ENCODE peak calls at places on chromosomes 13 and 19, in nine cellular contexts. R, G, M, B, P, L, U, D and X are unnamed samples.

GRCh38 chr19:15396436-15396835 is 16.8 kb upstream of the AKAP8 start:
- DNase-seq in P (no peak), M (no peak), D (no peak), L (no peak), U (no peak), G (no peak), R (no peak), B (no peak), X (no peak)

GRCh38 chr19:55385749-55386514 is at the start of gene RPL28:
- DNase-seq in L (peak; percentile 99), R (peak; percentile 99), M (peak; percentile 98), P (peak; percentile 97), G (peak; percentile 98), D (peak; percentile 100), U (peak; percentile 98), B (peak; percentile 86), X (peak; percentile 99)

GRCh38 chr13:42650470-42650869 is 76.5 kb downstream of the TNFSF11 start:
- DNase-seq in U (no peak), R (no peak), P (no peak), B (no peak), M (no peak), L (no peak), G (no peak), D (no peak), X (no peak)

GRCh38 chr19:5349041-5349440 is 8.4 kb upstream of the PTPRS start:
- DNase-seq in P (no peak), L (no peak), R (peak; percentile 57), G (no peak), U (no peak), D (no peak), M (no peak), B (no peak), X (no peak)

GRCh38 chr19:34828156-34828555 is 55.1 kb upstream of the ZNF599 start:
- DNase-seq in M (no peak), P (no peak), L (no peak), D (no peak), G (no peak), R (no peak), U (no peak), B (no peak), X (no peak)

GRCh38 chr13:48221301-48222190 is 11.5 kb upstream of the ITM2B start:
- DNase-seq in P (no peak), R (no peak), U (no peak), B (no peak), M (no peak), L (peak; percentile 44), D (no peak), G (no peak), X (no peak)

GRCh38 chr13:30847697-30848307 is 58.3 kb upstream of the MEDAG start:
- DNase-seq in D (peak; percentile 42), L (peak; percentile 100), P (no peak), U (no peak), R (no peak), G (no peak), B (peak; percentile 99), M (peak; percentile 72), X (no peak)

GRCh38 chr19:12847159-12848139 is 9.1 kb downstream of the MAST1 start:
- DNase-seq in R (peak; percentile 92), M (peak; percentile 85), B (peak; percentile 17), D (peak; percentile 87), P (peak; percentile 83), U (peak; percentile 83), G (peak; percentile 98), L (peak; percentile 80), X (peak; percentile 96)

GRCh38 chr19:3500429-3501101 is at the start of gene DOHH:
- DNase-seq in L (peak; percentile 98), D (peak; percentile 96), G (peak; percentile 85), B (peak; percentile 84), U (peak; percentile 96), P (peak; percentile 95), R (peak; percentile 96), M (peak; percentile 96), X (peak; percentile 98)

GRCh38 chr19:33863436-33863835 is 66.8 kb downstream of the KCTD15 start:
- DNase-seq in M (no peak), B (no peak), L (no peak), G (no peak), P (no peak), R (no peak), U (no peak), D (no peak), X (no peak)

GRCh38 chr13:98557934-98558630 is 18.8 kb downstream of the STK24 start:
- DNase-seq in M (no peak), R (no peak), U (no peak), L (peak; percentile 36), G (no peak), D (no peak), P (no peak), B (no peak), X (no peak)

GRCh38 chr19:40659566-40659965 is 30.9 kb downstream of the NUMBL start:
- DNase-seq in P (no peak), G (no peak), M (no peak), D (no peak), R (no peak), L (no peak), U (no peak), B (no peak), X (no peak)

GRCh38 chr19:40666803-40667438 is 23.5 kb downstream of the NUMBL start:
- DNase-seq in M (no peak), L (no peak), D (no peak), R (no peak), B (no peak), P (peak; percentile 11), U (no peak), G (no peak), X (no peak)

GRCh38 chr19:40661616-40662015 is 28.8 kb downstream of the NUMBL start:
- DNase-seq in P (no peak), D (no peak), G (no peak), L (no peak), M (no peak), B (no peak), R (no peak), U (no peak), X (no peak)

GRCh38 chr19:40663712-40664692 is 26.4 kb downstream of the NUMBL start:
- DNase-seq in B (no peak), U (no peak), L (no peak), P (peak; percentile 17), R (no peak), M (peak; percentile 66), G (no peak), D (peak; percentile 68), X (no peak)

DNA sequence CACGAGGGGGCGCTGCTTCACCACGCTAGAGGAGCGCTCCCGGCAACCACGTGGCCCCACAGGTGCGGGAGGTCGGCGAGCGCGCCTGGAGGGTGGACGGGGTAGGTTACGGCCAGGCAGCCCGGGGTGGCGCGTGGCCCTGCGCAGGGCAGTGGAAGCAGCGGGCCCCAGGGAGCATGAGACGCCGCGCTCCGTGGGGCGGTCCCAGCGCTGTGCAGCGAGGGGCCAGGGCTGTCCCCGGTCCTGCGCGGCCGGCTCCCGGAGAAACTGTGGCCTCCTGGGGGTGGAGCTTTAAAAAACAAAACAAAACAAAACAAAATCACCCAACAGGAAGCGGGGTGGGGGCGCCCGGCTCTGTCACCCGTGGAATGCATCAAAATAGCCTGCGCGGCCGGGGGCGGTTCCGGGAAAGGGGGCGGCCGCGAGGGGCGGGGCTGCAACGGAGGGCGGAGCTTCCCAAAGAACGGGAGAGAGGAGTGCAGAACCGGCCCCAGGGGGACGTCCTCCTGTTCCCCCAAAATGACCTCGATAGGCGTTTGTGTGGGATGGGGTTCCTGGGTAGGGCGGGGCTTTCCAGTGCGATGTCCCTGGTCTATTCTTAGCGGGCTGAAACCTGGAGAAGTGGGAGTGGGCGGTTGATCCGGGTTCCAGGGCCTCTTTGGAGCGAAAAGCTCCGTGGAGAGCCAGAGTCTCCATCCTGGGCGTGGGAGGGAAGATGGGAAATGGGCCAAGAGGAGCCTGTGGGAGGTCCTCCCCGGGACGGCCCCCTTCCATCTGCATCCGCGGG is 27.3 kb downstream of the NUMBL start:
- DNase-seq in L (peak; percentile 91), B (no peak), U (peak; percentile 88), D (peak; percentile 96), R (peak; percentile 94), M (peak; percentile 89), P (peak; percentile 92), G (peak; percentile 90), X (peak; percentile 96)
- TF ChIP-seq CTCF in L (no peak), B (peak; percentile 86), U (peak; percentile 98), D (peak; percentile 99), R (peak; percentile 95), M (peak; percentile 92), P (peak; percentile 94), G (peak; percentile 97), X (peak; percentile 99)

DNA sequence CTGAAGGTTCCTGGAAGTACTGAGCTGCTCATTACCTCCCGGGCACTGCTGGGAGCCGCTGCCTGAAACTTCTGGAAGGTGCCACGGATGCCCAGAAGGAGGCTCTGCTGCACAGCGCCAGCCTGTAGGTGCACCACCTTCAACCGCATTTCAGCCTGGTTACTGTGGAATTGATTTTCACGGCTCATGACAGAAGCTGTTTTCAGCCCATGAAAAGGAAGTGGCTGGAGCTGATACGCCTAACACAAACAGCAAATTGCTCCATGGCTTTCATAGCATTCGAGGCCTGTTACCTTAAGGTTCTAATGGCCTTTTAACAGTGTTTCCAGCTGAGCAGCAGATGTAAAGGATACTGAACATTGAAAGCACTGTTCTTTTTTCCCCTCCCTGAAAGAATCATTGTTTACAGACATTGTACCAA is 22.0 kb downstream of the GPC6 start:
- DNase-seq in P (no peak), G (peak; percentile 47), U (no peak), M (no peak), L (peak; percentile 83), D (no peak), R (peak; percentile 73), B (no peak), X (no peak)
- TF ChIP-seq CTCF in P (no peak), G (peak; percentile 71), U (no peak), M (no peak), L (peak; percentile 66), D (no peak), R (peak; percentile 63), B (peak; percentile 6), X (peak; percentile 86)

GRCh38 chr19:57320180-57321084 is at the start of gene ZNF543:
- DNase-seq in M (peak; percentile 97), P (peak; percentile 97), L (peak; percentile 97), R (peak; percentile 99), D (peak; percentile 92), G (peak; percentile 92), B (peak; percentile 74), U (peak; percentile 89), X (peak; percentile 97)
- TF ChIP-seq CTCF in M (peak; percentile 23), P (no peak), L (no peak), R (no peak), D (peak; percentile 6), G (no peak), B (no peak), U (no peak), X (no peak)

GRCh38 chr19:16495982-16496612 is at the start of the genes C19orf44 and CALR3:
- DNase-seq in G (peak; percentile 96), U (peak; percentile 98), R (peak; percentile 100), L (peak; percentile 99), M (peak; percentile 99), D (peak; percentile 99), P (peak; percentile 99), B (peak; percentile 93), X (peak; percentile 99)
- TF ChIP-seq CTCF in G (no peak), U (no peak), R (no peak), L (peak; percentile 9), M (peak; percentile 22), D (peak; percentile 25), P (peak; percentile 50), B (no peak), X (no peak)